ENCODE peak calls at places on chromosomes 4 and X, in eight cellular contexts. U is GM23338, Z is stomach, H is transverse colon, X is K562, E is SK-N-SH, J is Panc1, Q is suprapubic skin. M is an unnamed sample.

GRCh38 chr4:76374744-76375143 is 46.2 kb downstream of the CCDC158 start:
- DNase-seq in U (no peak), Z (no peak), H (no peak), X (no peak), E (no peak), J (no peak), Q (no peak), M (no peak)

GRCh38 chr4:82128355-82128754 is 245.4 kb downstream of the HNRNPD start:
- DNase-seq in U (no peak), Z (no peak), H (no peak), X (no peak), E (no peak), J (no peak), Q (no peak), M (no peak)

GRCh38 chrX:94454606-94455005 is 780.6 kb downstream of the FAM133A start:
- DNase-seq in U (peak; percentile 47), Z (no peak), H (no peak), X (no peak), E (no peak), J (no peak), Q (no peak), M (no peak)

GRCh38 chrX:154695913-154696312 is 42.5 kb upstream of the CTAG2 start:
- DNase-seq in U (no peak), Z (no peak), H (no peak), X (no peak), E (no peak), J (no peak), Q (no peak), M (no peak)

GRCh38 chr4:102285831-102286230 is 59.5 kb downstream of the SLC39A8 start:
- DNase-seq in U (no peak), Z (no peak), H (no peak), X (no peak), E (no peak), J (no peak), Q (no peak), M (no peak)

GRCh38 chr4:160969914-160970313 is 1193.9 kb downstream of the FSTL5 start:
- DNase-seq in U (peak; percentile 18), Z (no peak), H (no peak), X (no peak), E (no peak), J (no peak), Q (no peak), M (no peak)

GRCh38 chrX:37348237-37349130 is 680 bp upstream of the PRRG1 start:
- DNase-seq in U (no peak), Z (no peak), H (no peak), X (no peak), E (no peak), J (no peak), Q (no peak), M (peak; percentile 71)

GRCh38 chr4:184238072-184238743 is 20.5 kb upstream of the ENPP6 start:
- DNase-seq in U (no peak), Z (no peak), H (no peak), X (peak; percentile 10), E (peak; percentile 68), J (no peak), Q (no peak), M (no peak)

GRCh38 chrX:150405576-150405975 is 42.5 kb downstream of the MAMLD1 start:
- DNase-seq in U (peak; percentile 33), Z (no peak), H (no peak), X (no peak), E (no peak), J (no peak), Q (no peak), M (no peak)

GRCh38 chrX:49192722-49193328 is 6.7 kb upstream of the PRICKLE3 start:
- DNase-seq in U (peak; percentile 67), Z (no peak), H (no peak), X (no peak), E (no peak), J (no peak), Q (no peak), M (no peak)

GRCh38 chr4:105765690-105766407 is 57.3 kb downstream of the GSTCD start:
- DNase-seq in U (peak; percentile 24), Z (no peak), H (no peak), X (peak; percentile 10), E (no peak), J (no peak), Q (no peak), M (no peak)

GRCh38 chr4:80265571-80266266 is 745 bp upstream of the FGF5 start:
- DNase-seq in U (peak; percentile 33), Z (no peak), H (no peak), X (peak; percentile 49), E (peak; percentile 64), J (no peak), Q (peak; percentile 58), M (no peak)

GRCh38 chrX:39827959-39828358 is 269.8 kb downstream of the BCOR start:
- DNase-seq in U (no peak), Z (no peak), H (no peak), X (no peak), E (no peak), J (no peak), Q (no peak), M (peak; percentile 81)

GRCh38 chr4:173057906-173058305 is 110.7 kb upstream of the GALNT7 start:
- DNase-seq in U (no peak), Z (no peak), H (no peak), X (no peak), E (no peak), J (no peak), Q (no peak), M (no peak)

GRCh38 chr4:189092596-189092995 is 848.1 kb upstream of the FRG1 start:
- DNase-seq in U (peak; percentile 26), Z (no peak), H (no peak), X (no peak), E (no peak), J (no peak), Q (no peak), M (no peak)

GRCh38 chrX:40003071-40003981 is 94.4 kb downstream of the BCOR start:
- DNase-seq in U (no peak), Z (no peak), H (no peak), X (no peak), E (peak; percentile 24), J (no peak), Q (no peak), M (no peak)

GRCh38 chrX:74449937-74450330 is 28.6 kb downstream of the SLC16A2 start:
- DNase-seq in U (no peak), Z (no peak), H (no peak), X (no peak), E (no peak), J (peak; percentile 18), Q (no peak), M (no peak)

GRCh38 chr4:117447925-117448324 is 362.5 kb upstream of the TRAM1L1 start:
- DNase-seq in U (peak; percentile 69), Z (no peak), H (no peak), X (no peak), E (no peak), J (no peak), Q (no peak), M (no peak)

GRCh38 chrX:56068274-56068758 is 163.8 kb upstream of the KLF8 start:
- DNase-seq in U (no peak), Z (no peak), H (no peak), X (no peak), E (no peak), J (no peak), Q (no peak), M (peak; percentile 82)
- H3K4me1 ChIP-seq in U (no peaks in the 10 kb centered on the region), Z (no peaks in the 10 kb centered on the region), H (no peaks in the 10 kb centered on the region), X (no peaks in the 10 kb centered on the region), E (no peaks in the 10 kb centered on the region), J (no peaks in the 10 kb centered on the region), Q (no peaks in the 10 kb centered on the region), M (no peaks in the 10 kb centered on the region)

GRCh38 chr4:54228064-54228527 is 997 bp upstream of the PDGFRA start:
- DNase-seq in U (peak; percentile 92), Z (peak; percentile 59), H (peak; percentile 68), X (peak; percentile 61), E (peak; percentile 87), J (peak; percentile 32), Q (peak; percentile 83), M (peak; percentile 82)

GRCh38 chr4:54226399-54227260 is 2.5 kb upstream of the PDGFRA start:
- DNase-seq in U (peak; percentile 66), Z (no peak), H (peak; percentile 50), X (no peak), E (no peak), J (no peak), Q (peak; percentile 80), M (peak; percentile 80)

GRCh38 chr4:54228563-54229501 is at the start of gene PDGFRA:
- DNase-seq in U (peak; percentile 71), Z (no peak), H (peak; percentile 42), X (no peak), E (peak; percentile 89), J (no peak), Q (peak; percentile 88), M (no peak)

GRCh38 chr4:54225671-54226398 is 3.3 kb upstream of the PDGFRA start:
- DNase-seq in U (peak; percentile 66), Z (no peak), H (no peak), X (no peak), E (no peak), J (no peak), Q (no peak), M (no peak)

GRCh38 chr4:54227261-54228063 is 1.6 kb upstream of the PDGFRA start:
- DNase-seq in U (peak; percentile 75), Z (no peak), H (no peak), X (no peak), E (peak; percentile 77), J (peak; percentile 39), Q (peak; percentile 71), M (no peak)
- H3K27ac ChIP-seq in U (no peak overlapping the region), Z (peak overlapping the region; percentile 69), H (peak overlapping the region; percentile 63), X (no peak overlapping the region), E (peak overlapping the region; percentile 90), J (no peak overlapping the region), Q (peak overlapping the region; percentile 70), M (peak overlapping the region; percentile 60)

GRCh38 chrX:19864736-19865135 is 22.7 kb downstream of the SH3KBP1 start:
- DNase-seq in U (no peak), Z (no peak), H (no peak), X (no peak), E (no peak), J (no peak), Q (no peak), M (no peak)

GRCh38 chrX:19867938-19868337 is 19.5 kb downstream of the SH3KBP1 start:
- DNase-seq in U (no peak), Z (no peak), H (no peak), X (no peak), E (no peak), J (no peak), Q (no peak), M (no peak)

GRCh38 chrX:19865567-19866363 is 21.6 kb downstream of the SH3KBP1 start:
- DNase-seq in U (no peak), Z (no peak), H (no peak), X (no peak), E (no peak), J (no peak), Q (no peak), M (peak; percentile 57)

GRCh38 chrX:19867411-19867732 is 20.0 kb downstream of the SH3KBP1 start:
- DNase-seq in U (no peak), Z (no peak), H (no peak), X (no peak), E (no peak), J (no peak), Q (no peak), M (no peak)

GRCh38 chrX:19866626-19867410 is 20.6 kb downstream of the SH3KBP1 start:
- DNase-seq in U (no peak), Z (no peak), H (no peak), X (no peak), E (no peak), J (no peak), Q (no peak), M (no peak)
- TF ChIP-seq POLR2AphosphoS5 in U (no peak), Z (no peak), H (no peak), X (no peak), E (no peak), J (no peak), Q (no peak), M (no peak)

GRCh38 chr4:171650543-171650942 is 162.7 kb upstream of the GALNTL6 start:
- DNase-seq in U (peak; percentile 38), Z (no peak), H (no peak), X (no peak), E (peak; percentile 8), J (no peak), Q (no peak), M (no peak)
- H3K4me1 ChIP-seq in U (no peaks in the 10 kb centered on the region), Z (no peaks in the 10 kb centered on the region), H (no peaks in the 10 kb centered on the region), X (no peaks in the 10 kb centered on the region), E (no peaks in the 10 kb centered on the region), J (no peaks in the 10 kb centered on the region), Q (no peaks in the 10 kb centered on the region), M (no peaks in the 10 kb centered on the region)

M was measured in spleen.